ENCODE peak calls at places on chromosomes 13 and 19, in six cellular contexts. P is fibroblast of lung, L is adrenal gland, X is RWPE2, A is body of pancreas, C is HuH-7. E is an unnamed sample.
A peak's percentile ranks its signal among the peaks of the same experiment; 100 is the strongest.

GRCh38 chr19:32287086-32287485 is 58.3 kb upstream of the ZNF507 start:
- DNase-seq in P (no peak), L (no peak), X (no peak), A (no peak), C (no peak), E (no peak)

GRCh38 chr13:65401315-65401714 is 1828.8 kb downstream of the PCDH9 start:
- DNase-seq in P (no peak), L (no peak), X (no peak), A (no peak), C (no peak), E (no peak)

GRCh38 chr19:46537136-46538097 is 41.8 kb upstream of the PNMA8B start:
- DNase-seq in P (peak; percentile 19), L (peak; percentile 75), X (no peak), A (peak; percentile 68), C (peak; percentile 67), E (no peak)

GRCh38 chr19:3893509-3894179 is 13.2 kb downstream of the ATCAY start:
- DNase-seq in P (no peak), L (no peak), X (no peak), A (no peak), C (no peak), E (no peak)

GRCh38 chr13:113739527-113740285 is 19.3 kb upstream of the TMEM255B start:
- DNase-seq in P (no peak), L (no peak), X (no peak), A (no peak), C (no peak), E (no peak)

GRCh38 chr19:47161876-47162489 is 31.3 kb downstream of the SAE1 start:
- DNase-seq in P (no peak), L (no peak), X (no peak), A (no peak), C (no peak), E (no peak)

GRCh38 chr13:66077286-66077685 is 1152.8 kb downstream of the PCDH9 start:
- DNase-seq in P (peak; percentile 3), L (no peak), X (no peak), A (no peak), C (no peak), E (no peak)

GRCh38 chr19:2811221-2811722 is 8.4 kb upstream of the ZNF554 start:
- DNase-seq in P (no peak), L (no peak), X (no peak), A (no peak), C (no peak), E (no peak)

GRCh38 chr13:35865341-35866240 is 265.6 kb downstream of the DCLK1 start:
- DNase-seq in P (no peak), L (no peak), X (no peak), A (no peak), C (no peak), E (no peak)

GRCh38 chr19:33370783-33371182 is 2.7 kb upstream of the CEBPG start:
- DNase-seq in P (no peak), L (no peak), X (no peak), A (no peak), C (no peak), E (no peak)

GRCh38 chr13:49898792-49899191 is 37.3 kb downstream of the SPRYD7 start:
- DNase-seq in P (no peak), L (no peak), X (no peak), A (no peak), C (no peak), E (no peak)

GRCh38 chr19:54029930-54030490 is 33.7 kb downstream of the VSTM1 start:
- DNase-seq in P (peak; percentile 43), L (peak; percentile 70), X (no peak), A (peak; percentile 51), C (peak; percentile 54), E (peak; percentile 20)

GRCh38 chr13:80469841-80470378 is 129.0 kb upstream of the SPRY2 start:
- DNase-seq in P (peak; percentile 82), L (peak; percentile 73), X (no peak), A (peak; percentile 19), C (no peak), E (peak; percentile 28)

GRCh38 chr13:37481005-37481857 is 117.3 kb downstream of the POSTN start:
- DNase-seq in P (peak; percentile 99), L (no peak), X (no peak), A (no peak), C (no peak), E (no peak)

GRCh38 chr19:6100284-6100915 is 9.9 kb downstream of the RFX2 start:
- DNase-seq in P (no peak), L (peak; percentile 33), X (no peak), A (no peak), C (no peak), E (no peak)

GRCh38 chr13:23392313-23392712 is 41.2 kb downstream of the SACS start:
- DNase-seq in P (no peak), L (no peak), X (no peak), A (no peak), C (no peak), E (no peak)

GRCh38 chr19:51552996-51553725 is 17.9 kb upstream of the ZNF175 start:
- DNase-seq in P (peak; percentile 32), L (peak; percentile 80), X (no peak), A (peak; percentile 54), C (peak; percentile 67), E (peak; percentile 70)

GRCh38 chr13:33207616-33207964 is 78.0 kb downstream of the STARD13 start:
- DNase-seq in P (peak; percentile 79), L (peak; percentile 48), X (no peak), A (no peak), C (no peak), E (no peak)

GRCh38 chr19:39140594-39140993 is 15.0 kb downstream of the PAK4 start:
- DNase-seq in P (no peak), L (no peak), X (no peak), A (no peak), C (no peak), E (no peak)

GRCh38 chr13:73329355-73329754 is 270.6 kb downstream of the KLF5 start:
- DNase-seq in P (no peak), L (no peak), X (no peak), A (no peak), C (no peak), E (no peak)

GRCh38 chr13:39415003-39415402 is 188.0 kb downstream of the LHFPL6 start:
- DNase-seq in P (peak; percentile 41), L (no peak), X (no peak), A (no peak), C (no peak), E (no peak)

GRCh38 chr19:5592531-5592930 is 24.8 kb upstream of the TINCR start:
- DNase-seq in P (no peak), L (no peak), X (no peak), A (no peak), C (no peak), E (no peak)